ENCODE peak calls at places on chromosome 13, in five cellular contexts. L is transverse colon, A is IMR-90, N is breast epithelium, M is vagina. I is an unnamed sample.

GRCh38 chr13:38685974-38686571 is 804 bp upstream of the FREM2 start:
- DNase-seq in L (no peak), M (no peak), A (no peak), N (no peak), I (no peak)

GRCh38 chr13:45847554-45848224 is 3.9 kb downstream of the SIAH3 start:
- DNase-seq in L (peak; percentile 18), M (no peak), A (no peak), N (no peak), I (no peak)

GRCh38 chr13:66835040-66835628 is 395.0 kb downstream of the PCDH9 start:
- DNase-seq in L (peak; percentile 18), A (peak; percentile 18), N (no peak), M (no peak), I (no peak)

GRCh38 chr13:97226788-97227627 is 4.9 kb downstream of the MBNL2 start:
- DNase-seq in N (no peak), M (no peak), A (no peak), L (peak; percentile 64), I (peak; percentile 79)

GRCh38 chr13:48574036-48574796 is 41.3 kb upstream of the RCBTB2 start:
- DNase-seq in N (no peak), A (no peak), L (no peak), M (no peak), I (no peak)

GRCh38 chr13:48873598-48873997 is 102.1 kb upstream of the FNDC3A start:
- DNase-seq in L (no peak), M (no peak), N (no peak), A (peak; percentile 59), I (peak; percentile 27)

GRCh38 chr13:98548230-98548629 is 28.7 kb downstream of the STK24 start:
- DNase-seq in A (peak; percentile 42), M (no peak), N (no peak), L (no peak), I (peak; percentile 26)

GRCh38 chr13:29591310-29591709 is 4.2 kb downstream of the SLC7A1 start:
- DNase-seq in A (peak; percentile 58), L (no peak), N (no peak), M (peak; percentile 76), I (no peak)

GRCh38 chr13:79989251-79989661 is 351.7 kb downstream of the SPRY2 start:
- DNase-seq in N (no peak), L (peak; percentile 49), A (peak; percentile 56), M (no peak), I (no peak)

GRCh38 chr13:33554919-33555791 is 262.8 kb upstream of the RFC3 start:
- DNase-seq in L (no peak), M (no peak), A (no peak), N (no peak), I (no peak)

GRCh38 chr13:46894534-46894906 is 2.3 kb downstream of the HTR2A start:
- DNase-seq in L (no peak), N (no peak), M (no peak), A (no peak), I (no peak)

GRCh38 chr13:114080739-114081561 is 51.5 kb downstream of the RASA3 start:
- DNase-seq in A (no peak), L (peak; percentile 6), M (no peak), N (peak; percentile 43), I (no peak)

GRCh38 chr13:114082849-114083645 is 49.4 kb downstream of the RASA3 start:
- DNase-seq in L (no peak), A (no peak), N (no peak), M (no peak), I (no peak)

GRCh38 chr13:114078501-114079451 is 53.6 kb downstream of the RASA3 start:
- DNase-seq in A (peak; percentile 84), L (peak; percentile 63), N (peak; percentile 49), M (no peak), I (peak; percentile 46)

GRCh38 chr13:114079601-114080536 is 52.6 kb downstream of the RASA3 start:
- DNase-seq in N (peak; percentile 47), L (peak; percentile 5), M (no peak), A (no peak), I (no peak)

DNA sequence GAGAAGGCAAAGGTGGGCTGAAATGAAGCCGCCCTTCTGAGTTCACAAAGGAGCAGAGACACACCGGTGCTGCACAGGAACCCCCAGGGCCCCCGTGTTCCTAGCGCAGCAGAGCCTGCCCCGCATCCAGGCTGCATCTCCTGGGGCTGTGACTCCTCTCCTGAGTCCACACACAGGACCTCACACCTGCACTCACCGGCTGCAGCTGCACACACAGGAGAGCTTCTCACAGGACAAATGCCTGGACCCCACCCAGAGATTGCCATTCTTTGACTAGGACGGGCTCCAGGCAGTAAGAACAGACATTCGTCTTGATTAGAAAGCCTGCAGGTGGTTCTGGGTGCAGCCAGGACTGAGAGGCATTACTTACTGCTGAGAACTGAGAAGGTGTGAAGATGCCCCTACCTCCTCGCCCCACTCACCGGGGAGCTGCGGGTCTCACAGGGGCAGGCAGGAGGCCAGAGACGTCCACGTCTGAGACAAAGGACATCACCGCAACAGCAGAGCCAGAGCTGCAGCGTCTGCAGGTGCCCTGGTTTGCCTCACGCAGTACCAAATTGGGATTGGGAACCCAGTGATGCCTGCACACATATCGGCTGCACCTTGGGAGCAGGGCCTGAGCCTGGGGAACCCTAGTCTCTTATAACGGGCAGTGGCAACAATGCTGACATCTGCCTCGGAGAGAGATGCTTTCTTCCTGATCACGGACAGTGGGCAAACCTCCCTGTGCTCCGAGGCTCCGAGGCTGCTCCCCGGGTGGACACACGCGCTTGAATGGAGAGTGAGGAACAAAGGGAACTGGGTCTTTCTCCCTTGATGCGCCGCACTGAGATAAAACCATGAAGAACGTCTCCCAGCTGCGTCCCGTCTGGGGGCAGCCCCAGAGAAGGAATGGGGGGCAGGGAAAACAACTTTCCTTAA is 50.4 kb downstream of the RASA3 start:
- DNase-seq in A (no peak), M (no peak), L (no peak), N (peak; percentile 28), I (no peak)
- TF ChIP-seq POLR2A in A (no peak), M (no peak), L (no peak), N (no peak), I (no peak)

DNA sequence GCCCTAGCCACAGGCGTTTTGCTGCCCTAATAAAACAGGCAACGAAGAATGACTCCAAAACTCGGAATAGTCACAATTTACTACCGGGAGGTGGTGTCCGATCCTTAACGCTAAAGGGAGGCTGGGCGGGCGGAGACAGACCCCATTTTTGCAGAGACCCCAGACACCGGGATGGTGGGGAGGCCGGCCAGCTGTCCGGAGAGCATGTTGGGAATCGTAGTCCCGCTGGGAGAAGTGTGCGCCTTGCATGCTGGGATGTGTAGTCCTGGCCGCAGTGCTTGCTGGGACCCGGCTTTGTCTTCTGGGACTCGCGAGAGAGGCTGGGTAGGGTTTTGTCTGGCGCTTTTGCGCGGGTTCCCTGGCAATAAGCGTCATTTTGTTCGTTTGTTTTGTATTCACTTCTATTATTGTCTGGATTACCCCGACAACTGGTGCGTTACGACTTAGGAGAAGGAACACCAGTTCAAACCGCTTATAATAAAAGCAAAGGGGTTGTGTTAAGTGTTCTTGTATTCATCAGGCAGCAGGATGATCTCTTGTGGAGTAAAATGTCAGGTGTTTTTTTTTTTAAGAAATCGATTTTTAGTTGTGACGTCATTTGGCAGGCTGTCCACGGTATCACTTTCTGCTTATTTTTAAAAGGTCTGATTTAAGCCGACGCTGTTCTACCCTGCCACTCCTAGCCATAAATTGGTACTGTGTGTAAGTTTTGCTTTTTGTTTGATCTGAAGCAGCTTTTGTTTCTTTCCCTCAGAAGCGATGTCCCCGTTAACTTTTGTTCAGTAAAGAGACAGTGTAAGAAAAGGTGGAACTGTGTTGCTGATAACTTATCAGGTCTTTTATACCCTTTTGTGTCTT is 676 bp upstream of the HSPH1 start:
- DNase-seq in A (peak; percentile 99), N (peak; percentile 91), L (peak; percentile 96), M (peak; percentile 99), I (peak; percentile 96)
- TF ChIP-seq POLR2A in A (peak; percentile 44), N (no peak), L (no peak), M (peak; percentile 72), I (peak; percentile 87)

GRCh38 chr13:44433863-44434262 is 60.2 kb downstream of the SERP2 start:
- DNase-seq in M (no peak), N (no peak), A (no peak), L (no peak), I (no peak)

GRCh38 chr13:44436589-44437337 is 63.1 kb downstream of the SERP2 start:
- DNase-seq in M (peak; percentile 98), A (peak; percentile 94), L (peak; percentile 97), N (peak; percentile 97), I (peak; percentile 82)

GRCh38 chr13:44437356-44438233 is 64.0 kb downstream of the SERP2 start:
- DNase-seq in A (peak; percentile 63), M (no peak), N (no peak), L (no peak), I (peak; percentile 75)

GRCh38 chr13:44434441-44435141 is 61.0 kb downstream of the SERP2 start:
- DNase-seq in A (no peak), M (no peak), L (no peak), N (no peak), I (no peak)

GRCh38 chr13:44435142-44435982 is 61.7 kb downstream of the SERP2 start:
- DNase-seq in M (peak; percentile 99), N (peak; percentile 98), A (peak; percentile 98), L (peak; percentile 98), I (peak; percentile 99)
- TF ChIP-seq POLR2A in M (peak; percentile 84), N (peak; percentile 81), A (peak; percentile 89), L (peak; percentile 84), I (peak; percentile 86)

GRCh38 chr13:20525601-20526544 is at the start of gene CRYL1:
- DNase-seq in A (peak; percentile 73), M (no peak), L (peak; percentile 85), N (no peak), I (peak; percentile 84)
- TF ChIP-seq POLR2A in A (peak; percentile 60), M (peak; percentile 17), L (peak; percentile 61), N (no peak), I (peak; percentile 55)

DNA sequence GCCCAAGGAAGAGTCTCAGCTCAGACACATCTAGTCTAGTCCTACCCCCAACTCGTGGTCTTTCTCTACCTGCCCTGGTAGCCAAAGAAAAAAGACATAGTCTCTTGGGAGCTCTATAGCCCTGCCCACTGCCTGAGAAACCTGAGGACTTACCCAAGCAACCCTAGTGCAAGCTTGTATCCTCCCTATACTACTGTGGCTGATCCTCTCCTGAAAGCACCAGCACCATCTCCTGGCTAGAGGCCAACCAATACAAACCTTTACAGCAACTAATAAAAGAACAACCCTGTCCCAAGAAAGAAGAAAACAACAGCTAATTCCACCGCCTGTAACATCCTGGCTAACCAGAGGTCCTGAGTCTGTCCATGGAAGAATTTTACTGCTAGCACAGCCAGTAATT is 532.4 kb downstream of the SLITRK6 start:
- DNase-seq in N (no peak), L (no peak), M (no peak), A (no peak), I (no peak)
- TF ChIP-seq POLR2A in N (no peak), L (no peak), M (no peak), A (no peak), I (no peak)

DNA sequence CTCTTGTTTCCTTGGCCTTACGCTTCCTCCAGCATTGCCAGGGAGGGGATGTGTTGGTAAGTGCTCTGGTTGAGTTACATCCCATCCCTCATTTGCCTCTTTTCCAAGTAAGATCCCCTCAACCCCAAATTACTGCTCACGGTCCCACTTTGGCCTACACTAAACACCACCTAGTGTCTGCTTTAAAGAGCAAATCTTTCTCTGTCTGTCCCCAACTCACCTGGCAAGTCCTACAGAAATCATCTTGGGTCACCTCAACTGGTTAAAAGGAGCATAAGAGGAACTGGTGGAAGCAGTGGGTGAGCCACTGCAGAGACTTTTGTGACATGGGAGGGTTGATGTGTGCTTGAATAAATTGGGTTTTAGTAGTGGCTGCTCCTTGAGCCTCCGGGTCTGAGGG is 55.2 kb upstream of the SERPINE3 start:
- DNase-seq in M (no peak), L (no peak), A (no peak), N (no peak), I (no peak)
- TF ChIP-seq POLR2A in M (no peak), L (no peak), A (no peak), N (no peak), I (no peak)